ENCODE peak calls at places on chromosomes 11 and 22, in six cellular contexts. N is psoas muscle, U is upper lobe of right lung, Q is foreskin fibroblast, K is neural progenitor cell, H is colonic mucosa. C is an unnamed sample.

GRCh38 chr11:13040969-13041561 is 31.9 kb downstream of the RASSF10 start:
- DNase-seq in H (no peak), N (no peak), K (no peak), U (no peak), Q (no peak), C (no peak)

GRCh38 chr11:59175104-59175503 is 3.2 kb downstream of the DTX4 start:
- DNase-seq in K (peak), Q (no peak), H (no peak), N (no peak), U (peak), C (no peak)

GRCh38 chr11:42171046-42171445 is 711.6 kb upstream of the LRRC4C start:
- DNase-seq in N (no peak), H (no peak), U (no peak), Q (no peak), K (no peak), C (no peak)

GRCh38 chr11:70381872-70382842 is 16.2 kb upstream of the CTTN start:
- DNase-seq in K (no peak), H (no peak), U (no peak), N (no peak), Q (peak), C (peak)

GRCh38 chr11:126628790-126629621 is 273.5 kb downstream of the ST3GAL4 start:
- DNase-seq in Q (peak), H (no peak), U (no peak), K (no peak), N (no peak), C (peak)

GRCh38 chr11:101262995-101263394 is 133.4 kb upstream of the PGR start:
- DNase-seq in Q (no peak), N (no peak), H (no peak), U (no peak), K (no peak), C (no peak)

GRCh38 chr11:108873938-108874337 is 209.1 kb downstream of the DDX10 start:
- DNase-seq in N (no peak), H (no peak), U (no peak), Q (no peak), K (no peak), C (peak)

GRCh38 chr11:58524232-58525036 is 16.5 kb upstream of the OR5B21 start:
- DNase-seq in K (peak), U (no peak), H (peak), Q (peak), N (peak), C (peak)

GRCh38 chr11:64340671-64341335 is 799 bp downstream of the CCDC88B start:
- DNase-seq in N (no peak), Q (no peak), U (peak), K (peak), H (peak), C (no peak)

GRCh38 chr11:28108909-28109308 is 721 bp downstream of the METTL15 start:
- DNase-seq in Q (no peak), H (no peak), N (no peak), K (no peak), U (no peak), C (no peak)

GRCh38 chr11:88300888-88301477 is 36.6 kb downstream of the CTSC start:
- DNase-seq in Q (no peak), U (no peak), K (peak), H (no peak), N (no peak), C (no peak)

GRCh38 chr22:46293591-46294260 is 2.9 kb upstream of the GTSE1 start:
- DNase-seq in N (peak), Q (peak), H (no peak), K (no peak), U (no peak), C (peak)

GRCh38 chr22:40411506-40411861 is 41.1 kb downstream of the SGSM3 start:
- DNase-seq in U (peak), K (no peak), H (no peak), N (no peak), Q (no peak), C (no peak)

GRCh38 chr11:112730591-112730990 is 230.6 kb upstream of the NCAM1 start:
- DNase-seq in Q (no peak), U (no peak), H (no peak), K (no peak), N (no peak), C (no peak)

GRCh38 chr11:1039481-1040427 is 3.2 kb upstream of the MUC6 start:
- DNase-seq in N (peak), H (no peak), U (peak), K (no peak), Q (no peak), C (no peak)

GRCh38 chr11:221539-221938 is 14.0 kb downstream of the RIC8A start:
- DNase-seq in U (no peak), N (no peak), Q (no peak), K (no peak), H (no peak), C (no peak)

GRCh38 chr11:95897731-95898130 is 26.2 kb downstream of the MTMR2 start:
- DNase-seq in N (no peak), Q (peak), U (no peak), H (no peak), K (no peak), C (peak)

GRCh38 chr22:50577987-50578775 is at the start of gene CPT1B:
- DNase-seq in Q (peak), U (no peak), N (peak), K (no peak), H (no peak), C (no peak)

GRCh38 chr22:31248965-31249940 is 37.2 kb downstream of the LIMK2 start:
- DNase-seq in H (no peak), Q (no peak), U (no peak), N (no peak), K (no peak), C (no peak)

GRCh38 chr22:22376352-22376706 is 131.7 kb downstream of the VPREB1 start:
- DNase-seq in H (no peak), U (no peak), N (no peak), K (no peak), Q (no peak), C (no peak)

GRCh38 chr22:22378446-22379415 is 129.8 kb downstream of the ZNF280B start:
- DNase-seq in K (no peak), H (no peak), N (no peak), Q (no peak), U (no peak), C (no peak)

GRCh38 chr22:22384267-22384666 is 124.3 kb downstream of the ZNF280B start:
- DNase-seq in N (no peak), H (no peak), Q (no peak), K (no peak), U (no peak), C (no peak)

GRCh38 chr22:22377335-22377734 is 131.2 kb downstream of the ZNF280B start:
- DNase-seq in U (no peak), N (no peak), K (no peak), H (no peak), Q (no peak), C (no peak)

DNA sequence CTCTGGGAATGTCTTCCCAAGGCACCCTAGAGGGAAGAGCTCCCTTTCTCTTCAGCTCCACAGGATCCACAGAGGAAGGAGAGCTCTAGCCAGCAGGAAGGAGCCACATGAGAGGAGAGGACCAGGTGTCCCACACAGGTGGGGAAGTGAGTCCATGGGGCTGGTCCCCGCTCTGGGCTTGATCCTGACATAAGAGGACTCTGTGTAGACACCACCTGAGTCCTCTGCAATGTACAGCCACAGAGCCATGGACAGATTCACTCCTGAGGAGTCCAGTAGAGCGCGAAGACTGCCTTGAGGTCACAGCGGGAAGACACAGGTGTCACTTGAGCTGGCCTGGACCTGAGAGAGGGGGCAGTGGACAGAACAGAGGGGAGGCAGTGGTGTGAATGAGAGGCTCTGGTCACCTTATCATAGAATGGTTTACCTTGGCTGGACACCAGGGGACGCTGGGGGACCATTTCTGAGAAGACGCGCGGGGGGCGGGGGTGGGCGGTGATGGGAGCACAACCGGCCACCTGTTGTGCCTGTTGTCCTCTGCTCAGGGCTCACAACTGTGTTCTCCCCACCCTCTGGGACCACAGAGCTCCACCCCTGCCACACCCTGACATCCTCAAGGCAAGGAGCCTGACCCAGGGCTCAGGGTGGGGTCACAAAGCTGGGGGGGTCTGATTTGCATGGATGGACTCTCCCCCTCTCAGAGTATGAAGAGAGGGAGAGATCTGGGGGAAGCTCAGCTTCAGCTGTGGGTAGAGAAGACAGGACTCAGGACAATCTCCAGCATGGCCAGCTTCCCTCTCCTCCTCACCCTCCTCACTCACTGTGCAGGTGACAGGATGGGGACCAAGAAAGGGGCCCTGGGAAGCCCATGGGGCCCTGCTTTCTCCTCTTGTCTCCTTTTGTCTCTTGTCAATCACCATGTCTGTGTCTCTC is 128.2 kb downstream of the ZNF280B start:
- DNase-seq in U (no peak), H (no peak), Q (no peak), K (peak), N (no peak), C (no peak)
- TF ChIP-seq CTCF in U (no peak), H (no peak), Q (no peak), K (peak), N (no peak), C (peak)

GRCh38 chr22:17792289-17792688 is 18.0 kb upstream of the BID start:
- DNase-seq in H (no peak), K (peak), U (no peak), N (no peak), Q (no peak), C (no peak)
- TF ChIP-seq CTCF in H (no peak), K (peak), U (no peak), N (no peak), Q (no peak), C (no peak)

DNA sequence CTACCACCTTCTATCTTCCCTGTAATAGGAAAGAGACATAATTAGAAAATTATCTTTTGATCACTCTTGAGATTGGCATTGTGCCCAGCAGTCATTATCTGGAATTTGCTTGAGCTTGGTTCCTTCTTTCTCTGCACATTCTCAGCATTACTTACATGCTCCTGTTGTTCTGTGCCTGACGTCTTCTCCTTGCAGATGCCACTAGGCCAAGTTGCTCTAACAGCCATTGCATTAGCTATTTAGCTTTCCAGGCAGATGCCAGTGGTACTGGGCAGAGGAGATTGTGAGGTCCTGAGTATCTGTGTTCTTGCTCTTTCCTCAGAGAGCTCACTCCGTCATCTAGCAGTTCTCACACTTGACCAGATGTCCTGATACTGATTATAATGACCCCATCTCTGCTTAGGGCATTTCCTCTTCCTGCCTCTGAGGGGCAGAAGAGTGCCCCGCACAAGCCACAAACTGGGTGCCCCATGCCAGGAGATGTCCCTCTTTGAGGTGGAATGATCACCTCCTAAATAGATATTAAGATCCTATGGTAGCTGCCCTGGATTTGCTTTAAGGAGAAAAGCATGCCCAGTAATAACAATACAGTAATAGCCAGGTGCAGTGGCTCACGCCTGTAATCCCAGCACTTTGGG is 30.7 kb downstream of the ARHGAP1 start:
- DNase-seq in K (peak), Q (peak), H (no peak), U (peak), N (no peak), C (no peak)
- TF ChIP-seq CTCF in K (peak), Q (no peak), H (no peak), U (peak), N (peak), C (peak)

DNA sequence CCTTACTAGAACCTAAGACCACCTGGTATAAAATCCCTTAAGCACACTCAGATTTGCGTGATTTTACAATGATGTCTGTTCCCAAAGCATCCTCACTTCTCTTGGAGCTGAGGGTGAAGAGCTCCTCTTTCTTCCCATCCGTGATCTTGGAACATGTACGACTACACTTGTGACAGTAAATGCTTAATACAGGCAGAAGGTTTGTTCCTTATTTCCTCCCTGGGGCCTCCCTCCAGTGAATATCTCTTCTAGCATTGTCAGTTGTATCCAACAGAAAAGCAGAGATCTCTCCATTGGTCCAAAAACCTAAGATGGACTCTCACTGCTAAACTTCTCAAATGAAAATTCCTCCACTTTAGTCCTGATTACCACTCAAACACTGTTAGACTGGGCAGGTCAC is 103.6 kb upstream of the VPREB1 start:
- DNase-seq in H (no peak), U (no peak), K (no peak), N (no peak), Q (no peak), C (no peak)
- TF ChIP-seq CTCF in H (no peak), U (no peak), K (no peak), N (no peak), Q (no peak), C (no peak)

GRCh38 chr11:72754544-72755155 is 2.4 kb upstream of the ARAP1 start:
- DNase-seq in U (no peak), K (no peak), N (no peak), Q (no peak), H (no peak), C (no peak)

GRCh38 chr11:72752088-72752914 is at the start of gene ARAP1:
- DNase-seq in Q (peak), N (peak), H (peak), K (peak), U (peak), C (peak)

GRCh38 chr11:72751293-72752087 is 718 bp downstream of the ARAP1 start:
- DNase-seq in U (no peak), H (no peak), Q (no peak), N (no peak), K (no peak), C (no peak)

GRCh38 chr11:72754149-72754543 is 1.9 kb upstream of the ARAP1 start:
- DNase-seq in H (no peak), U (no peak), Q (no peak), K (no peak), N (no peak), C (no peak)

DNA sequence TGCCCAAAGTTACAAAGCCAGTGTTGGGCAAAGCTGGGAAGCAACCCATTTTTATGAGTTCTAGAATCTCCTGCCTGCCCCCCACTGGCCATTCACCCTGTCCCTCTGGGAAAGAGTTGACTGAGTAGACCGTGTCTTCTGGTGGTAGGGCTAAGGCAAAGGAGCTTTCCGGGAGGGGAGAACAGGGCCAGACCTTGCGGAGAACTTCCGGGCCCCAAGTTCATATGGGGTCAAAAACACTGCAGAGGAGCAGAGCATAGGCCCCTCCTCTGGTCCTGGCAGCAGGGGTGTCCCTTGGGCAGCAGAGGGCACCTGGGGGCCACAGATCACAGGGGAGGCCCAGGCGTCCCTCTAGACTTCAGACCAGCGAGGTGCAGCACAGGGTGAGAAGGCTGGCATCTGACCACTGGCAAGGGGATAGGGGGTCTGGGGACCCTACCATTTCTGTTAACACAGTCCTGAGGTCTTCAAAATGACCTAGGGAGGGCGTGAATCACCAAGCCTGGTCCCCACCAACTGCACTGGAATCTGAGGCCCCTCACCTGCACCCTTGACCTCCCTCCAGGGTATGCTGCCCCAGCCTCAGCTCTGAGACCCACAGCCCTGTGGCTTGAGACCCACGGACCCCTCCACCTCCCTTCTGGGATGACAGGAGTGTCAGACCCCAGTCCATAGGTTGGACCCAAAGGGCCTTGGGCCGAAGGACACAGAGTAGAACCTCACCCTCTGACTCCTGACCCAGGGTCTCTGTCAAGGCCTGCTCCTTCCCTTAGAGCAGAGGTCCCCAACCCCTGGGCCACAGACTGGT is 1.3 kb upstream of the ARAP1 start:
- DNase-seq in Q (no peak), N (no peak), K (no peak), H (peak), U (no peak), C (no peak)
- TF ChIP-seq CTCF in Q (peak), N (no peak), K (no peak), H (no peak), U (peak), C (peak)

GRCh38 chr11:22670803-22671202 is 4.4 kb downstream of the GAS2 start:
- DNase-seq in H (no peak), Q (no peak), U (no peak), K (no peak), N (no peak), C (no peak)
- TF ChIP-seq CTCF in H (no peak), Q (no peak), U (no peak), K (peak), N (peak), C (no peak)

C was measured in HFFc6.